ENCODE peak calls at places on chromosomes 3 and 15, in eight cellular contexts. I is stimulated activated CD4-positive, alpha-beta T cell treated with anti-CD3 and anti-CD28 coated beads, Interleukin-4, amount 100 ng/mL, for 48 hours; B is head of caudate nucleus; X is NB4; K is left lung; D is bronchial epithelial cell; C is activated T-cell treated with anti-CD3 and anti-CD28 coated beads for 48 hours; W is DMS53. G is an unnamed sample.

GRCh38 chr3:138359549-138360271 is 11.3 kb downstream of the MRAS start:
- DNase-seq in C (no peak), B (no peak), K (no peak), W (no peak), D (no peak), I (no peak), X (no peak), G (no peak)

GRCh38 chr3:14303336-14304100 is 98.9 kb upstream of the SLC6A6 start:
- DNase-seq in C (no peak), W (no peak), K (no peak), B (no peak), X (peak), I (no peak), D (no peak), G (no peak)

GRCh38 chr3:146854523-146854922 is 249.4 kb upstream of the PLSCR5 start:
- DNase-seq in K (no peak), C (no peak), D (no peak), X (no peak), B (no peak), W (no peak), I (no peak), G (no peak)

GRCh38 chr3:131036200-131036816 is 9.6 kb downstream of the NEK11 start:
- DNase-seq in D (peak), I (no peak), W (no peak), K (no peak), X (no peak), B (no peak), C (no peak), G (no peak)

GRCh38 chr3:29594261-29594660 is 313.4 kb downstream of the RBMS3 start:
- DNase-seq in D (no peak), I (no peak), X (no peak), C (no peak), K (no peak), B (no peak), W (no peak), G (no peak)

GRCh38 chr3:73094127-73094526 is 32.7 kb downstream of the EBLN2 start:
- DNase-seq in D (peak), B (no peak), C (no peak), I (no peak), K (no peak), X (peak), W (peak), G (no peak)

GRCh38 chr3:165854696-165855095 is 17.5 kb upstream of the BCHE start:
- DNase-seq in D (peak), C (no peak), I (no peak), W (peak), X (peak), B (no peak), K (no peak), G (peak)

GRCh38 chr15:95799286-95800187 is 531.0 kb upstream of the NR2F2 start:
- DNase-seq in I (no peak), C (no peak), D (peak), B (no peak), K (no peak), X (peak), W (peak), G (no peak)

GRCh38 chr15:70248116-70249025 is 150.7 kb upstream of the TLE3 start:
- DNase-seq in C (no peak), W (no peak), B (no peak), X (peak), D (no peak), K (no peak), I (no peak), G (no peak)

GRCh38 chr15:40289140-40289775 is 6.4 kb upstream of the ANKRD63 start:
- DNase-seq in B (no peak), X (no peak), I (no peak), W (peak), C (no peak), K (no peak), D (no peak), G (no peak)

GRCh38 chr3:149299938-149300791 is 33.3 kb downstream of the TM4SF18 start:
- DNase-seq in I (no peak), K (peak), W (peak), D (peak), B (no peak), X (peak), C (no peak), G (no peak)

GRCh38 chr3:128480278-128480677 is 12.7 kb downstream of the GATA2 start:
- DNase-seq in B (no peak), D (no peak), I (no peak), K (no peak), C (no peak), W (no peak), X (no peak), G (no peak)

GRCh38 chr15:35312355-35312754 is 227.3 kb upstream of the NANOGP8 start:
- DNase-seq in B (no peak), C (no peak), I (no peak), W (no peak), K (no peak), X (no peak), D (no peak), G (no peak)

GRCh38 chr15:77592768-77593167 is 39.9 kb downstream of the LINGO1 start:
- DNase-seq in I (no peak), W (no peak), X (no peak), B (no peak), C (no peak), K (no peak), D (no peak), G (no peak)

GRCh38 chr3:116630494-116630893 is 79.1 kb upstream of the TUSC7 start:
- DNase-seq in W (no peak), X (no peak), I (no peak), C (no peak), B (no peak), D (no peak), K (no peak), G (no peak)

GRCh38 chr3:131431754-131432153 is 50.2 kb downstream of the NUDT16 start:
- DNase-seq in W (no peak), I (no peak), K (no peak), D (no peak), X (no peak), B (no peak), C (no peak), G (no peak)

GRCh38 chr3:129087138-129087702 is 26.6 kb downstream of the GP9 start:
- DNase-seq in C (no peak), K (peak), X (no peak), W (no peak), I (no peak), B (no peak), D (peak), G (no peak)

GRCh38 chr15:95274038-95274437 is 1042.7 kb downstream of the MCTP2 start:
- DNase-seq in I (no peak), W (no peak), X (no peak), C (no peak), K (no peak), B (no peak), D (no peak), G (no peak)

GRCh38 chr15:49308686-49309085 is 114.4 kb upstream of the FGF7 start:
- DNase-seq in W (no peak), D (no peak), I (no peak), C (no peak), K (no peak), B (no peak), X (no peak), G (no peak)

G was measured in midbrain.